ENCODE peak calls at places on chromosomes 1 and 21, in four cellular contexts. M is lower lobe of right lung, B is pancreas, W is colonic mucosa. A is an unnamed sample.

GRCh38 chr21:45364464-45365185 is 40.3 kb upstream of the COL18A1 start:
- DNase-seq in M (no peak), B (no peak), W (no peak), A (peak; percentile 67)

GRCh38 chr1:29415156-29415830 is 179.0 kb downstream of the PTPRU start:
- DNase-seq in M (no peak), W (no peak), B (no peak), A (no peak)

GRCh38 chr1:208551609-208552008 is 307.4 kb upstream of the PLXNA2 start:
- DNase-seq in B (no peak), M (no peak), W (no peak), A (no peak)

GRCh38 chr1:50147451-50147850 is 38.7 kb downstream of the ELAVL4 start:
- DNase-seq in M (no peak), W (no peak), B (no peak), A (no peak)

GRCh38 chr1:104084380-104084779 is 334.7 kb downstream of the AMY1C start:
- DNase-seq in M (no peak), B (no peak), W (no peak), A (no peak)

GRCh38 chr1:6464514-6464836 is 1.5 kb downstream of the TNFRSF25 start:
- DNase-seq in B (peak; percentile 80), M (no peak), W (peak; percentile 88), A (no peak)

GRCh38 chr1:2941040-2941439 is 80.2 kb upstream of the ACTRT2 start:
- DNase-seq in B (no peak), W (no peak), M (no peak), A (no peak)

GRCh38 chr1:30405081-30405480 is 318.3 kb downstream of the MATN1 start:
- DNase-seq in M (no peak), B (no peak), W (no peak), A (no peak)

GRCh38 chr1:231702804-231703203 is 76.2 kb downstream of the DISC1 start:
- DNase-seq in B (no peak), W (no peak), M (no peak), A (peak; percentile 56)

GRCh38 chr1:62142550-62142949 is 52.1 kb upstream of the L1TD1 start:
- DNase-seq in B (no peak), M (no peak), W (no peak), A (no peak)

GRCh38 chr1:21938791-21939538 is 1.9 kb upstream of the HSPG2 start:
- DNase-seq in W (no peak), M (no peak), B (no peak), A (no peak)

GRCh38 chr1:204123376-204123775 is 28.5 kb downstream of the ETNK2 start:
- DNase-seq in M (no peak), B (no peak), W (no peak), A (no peak)

GRCh38 chr1:106568575-106568974 is 487.9 kb upstream of the PRMT6 start:
- DNase-seq in B (no peak), W (no peak), M (no peak), A (no peak)
- H3K4me3 ChIP-seq in B (no peak overlapping the region), W (no peak overlapping the region), M (no peak overlapping the region), A (no peak overlapping the region)

DNA sequence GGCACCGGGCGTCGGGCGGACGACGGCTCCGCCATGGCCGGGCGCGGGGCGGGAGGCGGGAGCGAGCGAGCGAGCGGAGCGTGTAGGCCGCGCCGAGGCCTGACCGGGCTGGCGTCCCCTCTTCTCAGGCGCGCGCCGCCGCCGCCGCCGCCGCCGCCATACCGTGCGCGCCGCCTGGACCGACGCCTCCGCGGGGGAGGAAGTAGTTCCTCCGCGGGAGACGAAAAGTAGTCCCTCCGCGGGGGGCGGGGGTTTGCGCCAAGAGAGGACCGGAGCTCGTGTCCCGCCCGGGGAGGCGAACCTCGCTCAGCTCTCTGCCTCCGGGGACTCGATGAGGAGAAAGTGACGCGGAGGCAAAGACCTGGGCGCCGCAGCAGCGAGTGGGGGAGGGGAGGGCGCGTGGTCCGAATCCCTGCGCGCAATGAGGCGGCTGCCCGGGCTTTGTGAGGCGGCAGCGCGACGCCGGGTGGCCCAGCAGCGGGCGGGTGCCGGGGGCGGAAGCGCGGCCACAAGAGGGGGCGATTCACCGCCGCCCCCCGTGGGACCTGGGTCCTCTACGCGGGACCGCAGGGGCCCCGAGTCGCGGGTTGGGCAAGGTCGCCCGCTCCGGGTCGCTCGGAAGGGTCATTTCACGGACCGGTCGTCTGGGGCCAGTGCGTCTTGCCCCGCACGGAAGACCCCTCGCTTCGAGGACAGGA is at the start of gene BRWD1:
- DNase-seq in B (peak; percentile 90), M (peak; percentile 90), W (peak; percentile 79), A (peak; percentile 89)
- TF ChIP-seq CTCF in B (no peak), M (peak; percentile 48), W (no peak), A (peak; percentile 19)

GRCh38 chr1:26719205-26719604 is 23.4 kb downstream of the ARID1A start:
- DNase-seq in B (no peak), M (no peak), W (no peak), A (no peak)
- H3K4me3 ChIP-seq in B (no peak overlapping the region), M (no peak overlapping the region), W (no peak overlapping the region), A (no peak overlapping the region)

DNA sequence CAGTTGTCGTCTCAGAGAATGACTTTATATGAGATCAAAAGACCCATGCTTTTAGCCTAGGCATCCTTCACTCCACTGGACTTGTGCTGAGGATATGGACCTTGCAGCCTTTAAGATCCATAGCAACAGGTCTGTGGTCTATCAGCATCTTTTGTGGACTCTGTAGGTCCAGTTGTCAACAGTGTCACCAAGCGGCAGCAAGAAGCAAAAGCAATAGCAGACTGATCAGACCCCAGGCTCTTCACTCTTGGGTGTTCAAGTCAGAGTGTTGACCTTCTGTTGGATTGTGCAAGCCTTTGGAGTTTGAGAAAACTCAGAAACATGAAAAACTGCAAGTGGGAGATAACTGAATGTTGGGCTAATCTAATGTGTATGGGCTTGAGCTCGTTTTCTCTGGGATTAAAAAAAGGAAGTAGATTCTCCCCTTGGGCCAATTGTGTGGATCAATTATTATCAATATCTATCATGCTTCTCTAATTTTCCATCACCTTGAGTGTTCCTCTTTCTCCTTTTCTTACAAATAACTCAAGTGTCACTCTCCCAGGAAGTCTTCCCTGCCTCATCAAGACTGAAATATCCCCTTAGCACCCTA is 144.2 kb downstream of the LYPLAL1 start:
- DNase-seq in B (no peak), M (no peak), W (no peak), A (no peak)
- TF ChIP-seq CTCF in B (no peak), M (peak; percentile 14), W (no peak), A (peak; percentile 26)